ENCODE peak calls at places on chromosomes 1 and 21, in six cellular contexts. F is RWPE1, A is tibial nerve, Z is GM12878, W is HEK293T, M is cardiac fibroblast. B is an unnamed sample.

GRCh38 chr1:20848162-20848561 is 61.1 kb upstream of the HP1BP3 start:
- DNase-seq in M (peak), Z (no peak), W (no peak), A (no peak), F (no peak), B (peak)

GRCh38 chr1:195715652-195716051 is 892.6 kb downstream of the KCNT2 start:
- DNase-seq in Z (no peak), W (no peak), A (no peak), M (no peak), F (no peak), B (no peak)

GRCh38 chr1:67945733-67946374 is 104.6 kb downstream of the DIRAS3 start:
- DNase-seq in A (no peak), W (no peak), M (peak), Z (no peak), F (no peak), B (no peak)

GRCh38 chr1:83086346-83086745 is 912.6 kb downstream of the TTLL7 start:
- DNase-seq in Z (no peak), W (no peak), M (no peak), A (no peak), F (no peak), B (no peak)

GRCh38 chr1:160708821-160709220 is 2.8 kb downstream of the CD48 start:
- DNase-seq in Z (no peak), A (no peak), W (no peak), M (no peak), F (no peak), B (no peak)

GRCh38 chr1:112074711-112075110 is 85.2 kb upstream of the KCND3 start:
- DNase-seq in A (no peak), Z (no peak), W (no peak), M (no peak), F (no peak), B (no peak)

GRCh38 chr1:54742262-54742661 is 22.1 kb downstream of the PARS2 start:
- DNase-seq in F (no peak), Z (no peak), A (no peak), M (no peak), W (no peak), B (no peak)

GRCh38 chr1:224542783-224543440 is 73.2 kb upstream of the CNIH3 start:
- DNase-seq in F (peak), Z (no peak), M (peak), W (no peak), A (no peak), B (peak)

GRCh38 chr1:188050250-188050649 is 1221.5 kb downstream of the PLA2G4A start:
- DNase-seq in M (no peak), W (no peak), A (no peak), F (no peak), Z (no peak), B (no peak)

GRCh38 chr21:38319781-38320180 is 63.0 kb downstream of the KCNJ15 start:
- DNase-seq in M (no peak), A (no peak), F (no peak), Z (no peak), W (no peak), B (no peak)